ENCODE peak calls at places on chromosomes 13 and 19, in six cellular contexts. A, N, F, L, J and T are unnamed samples.

GRCh38 chr13:85896516-85897450 is 97.6 kb upstream of the SLITRK6 start:
- DNase-seq in A (peak), N (no peak), F (no peak), L (peak), J (no peak), T (peak)

GRCh38 chr13:22915442-22916082 is 265.2 kb upstream of the SGCG start:
- DNase-seq in A (peak), N (peak), F (peak), L (peak), J (peak), T (peak)

GRCh38 chr19:4807188-4807587 is 15.7 kb downstream of the FEM1A start:
- DNase-seq in A (no peak), N (no peak), F (no peak), L (no peak), J (no peak), T (no peak)

GRCh38 chr19:3179739-3180293 is 1.2 kb downstream of the S1PR4 start:
- DNase-seq in A (no peak), N (no peak), F (no peak), L (peak), J (no peak), T (no peak)

GRCh38 chr19:8665468-8666213 is 33.0 kb downstream of the ACTL9 start:
- DNase-seq in A (no peak), N (no peak), F (no peak), L (no peak), J (no peak), T (no peak)

GRCh38 chr13:27920677-27921420 is 1.0 kb downstream of the PDX1 start:
- DNase-seq in A (peak), N (peak), F (no peak), L (peak), J (no peak), T (peak)

GRCh38 chr13:106028916-106029315 is 506.5 kb downstream of the EFNB2 start:
- DNase-seq in A (no peak), N (no peak), F (no peak), L (no peak), J (no peak), T (no peak)

GRCh38 chr13:95296326-95296939 is 4.8 kb downstream of the ABCC4 start:
- DNase-seq in A (no peak), N (no peak), F (no peak), L (peak), J (peak), T (no peak)

GRCh38 chr19:55149078-55150003 is at the start of gene TNNT1:
- DNase-seq in A (no peak), N (no peak), F (no peak), L (peak), J (no peak), T (no peak)

GRCh38 chr13:63184693-63185092 is 1769.0 kb upstream of the PCDH20 start:
- DNase-seq in A (peak), N (peak), F (peak), L (peak), J (peak), T (peak)

GRCh38 chr19:4717191-4717965 is 6.3 kb downstream of the DPP9 start:
- DNase-seq in A (peak), N (no peak), F (no peak), L (no peak), J (peak), T (no peak)

GRCh38 chr19:866769-867300 is 7.4 kb downstream of the CFD start:
- DNase-seq in A (no peak), N (no peak), F (no peak), L (no peak), J (no peak), T (no peak)

GRCh38 chr13:113942591-113943103 is 31.2 kb downstream of the C13orf46 start:
- DNase-seq in A (no peak), N (no peak), F (no peak), L (no peak), J (no peak), T (no peak)

GRCh38 chr13:79861731-79862130 is 380.8 kb downstream of the NDFIP2 start:
- DNase-seq in A (no peak), N (no peak), F (no peak), L (no peak), J (no peak), T (no peak)

GRCh38 chr13:65417953-65418352 is 1812.2 kb downstream of the PCDH9 start:
- DNase-seq in A (no peak), N (no peak), F (no peak), L (no peak), J (no peak), T (peak)

GRCh38 chr19:54208784-54209057 is 8.1 kb downstream of the RPS9 start:
- DNase-seq in A (no peak), N (no peak), F (no peak), L (no peak), J (no peak), T (peak)

GRCh38 chr19:58356971-58357797 is 3.9 kb upstream of the A1BG start:
- DNase-seq in A (no peak), N (no peak), F (no peak), L (peak), J (no peak), T (no peak)

GRCh38 chr19:17328517-17329060 is 6.1 kb downstream of the ANO8 start:
- DNase-seq in A (no peak), N (no peak), F (no peak), L (no peak), J (no peak), T (no peak)

GRCh38 chr19:13621413-13621812 is 115.1 kb upstream of the CACNA1A start:
- DNase-seq in A (peak), N (no peak), F (peak), L (peak), J (peak), T (peak)

GRCh38 chr19:53581871-53582279 is 43.9 kb downstream of the ZNF331 start:
- DNase-seq in A (no peak), N (no peak), F (no peak), L (peak), J (peak), T (no peak)

GRCh38 chr13:105918842-105919741 is 616.4 kb downstream of the EFNB2 start:
- DNase-seq in A (peak), N (no peak), F (no peak), L (peak), J (peak), T (peak)

GRCh38 chr13:68125087-68125480 is 894.9 kb upstream of the PCDH9 start:
- DNase-seq in A (no peak), N (no peak), F (no peak), L (no peak), J (no peak), T (no peak)

GRCh38 chr13:98143157-98143553 is 261 bp downstream of the FARP1 start:
- DNase-seq in A (no peak), N (peak), F (no peak), L (peak), J (no peak), T (no peak)

GRCh38 chr19:7421941-7422744 is 66.7 kb downstream of the PEX11G start:
- DNase-seq in A (no peak), N (no peak), F (no peak), L (no peak), J (peak), T (peak)

GRCh38 chr19:19661675-19662251 is 1.7 kb downstream of the ATP13A1 start:
- DNase-seq in A (no peak), N (no peak), F (no peak), L (peak), J (no peak), T (no peak)

GRCh38 chr13:50209646-50210045 is 194.4 kb downstream of the KCNRG start:
- DNase-seq in A (no peak), N (no peak), F (no peak), L (no peak), J (no peak), T (peak)

GRCh38 chr13:39602614-39603366 is at the start of gene LHFPL6:
- DNase-seq in A (peak), N (peak), F (peak), L (peak), J (peak), T (peak)

GRCh38 chr13:113969311-113969972 is 4.4 kb downstream of the C13orf46 start:
- DNase-seq in A (no peak), N (no peak), F (no peak), L (no peak), J (no peak), T (no peak)

GRCh38 chr13:102799544-102800144 is 725 bp downstream of the BIVM start:
- DNase-seq in A (peak), N (peak), F (no peak), L (peak), J (no peak), T (peak)

GRCh38 chr19:32181356-32181920 is 164.0 kb upstream of the ZNF507 start:
- DNase-seq in A (no peak), N (peak), F (no peak), L (no peak), J (no peak), T (no peak)

GRCh38 chr19:22784051-22784450 is at the start of gene ZNF99:
- DNase-seq in A (no peak), N (no peak), F (no peak), L (no peak), J (peak), T (no peak)

GRCh38 chr13:37700887-37701286 is 102.3 kb upstream of the POSTN start:
- DNase-seq in A (peak), N (no peak), F (no peak), L (no peak), J (no peak), T (no peak)

GRCh38 chr19:2623743-2624142 is 78.8 kb downstream of the GNG7 start:
- DNase-seq in A (no peak), N (no peak), F (no peak), L (no peak), J (no peak), T (no peak)

GRCh38 chr19:41431426-41432386 is 4.5 kb upstream of the B3GNT8 start:
- DNase-seq in A (peak), N (no peak), F (no peak), L (no peak), J (peak), T (peak)

GRCh38 chr19:11025997-11026396 is 63.3 kb upstream of the LDLR start:
- DNase-seq in A (no peak), N (no peak), F (no peak), L (no peak), J (no peak), T (no peak)

GRCh38 chr19:37955986-37956385 is 49.0 kb downstream of the SIPA1L3 start:
- DNase-seq in A (no peak), N (no peak), F (no peak), L (no peak), J (no peak), T (no peak)

GRCh38 chr19:52296400-52296772 is 583 bp upstream of the ZNF480 start:
- DNase-seq in A (no peak), N (no peak), F (no peak), L (no peak), J (no peak), T (no peak)

GRCh38 chr19:48568345-48568886 is 16.4 kb downstream of the SULT2B1 start:
- DNase-seq in A (peak), N (no peak), F (no peak), L (peak), J (peak), T (peak)

GRCh38 chr13:76667551-76667950 is 218.7 kb downstream of the KCTD12 start:
- DNase-seq in A (peak), N (no peak), F (no peak), L (no peak), J (no peak), T (peak)

GRCh38 chr19:46461537-46461936 is 9.8 kb downstream of the PNMA8A start:
- DNase-seq in A (no peak), N (no peak), F (no peak), L (no peak), J (no peak), T (no peak)

GRCh38 chr13:104847863-104848262 is 1687.6 kb downstream of the EFNB2 start:
- DNase-seq in A (no peak), N (no peak), F (no peak), L (no peak), J (no peak), T (no peak)
- H3K14ac ChIP-seq in A (no peak), N (no peak), F (no peak), L (no peak), J (no peak), T (no peak)

DNA sequence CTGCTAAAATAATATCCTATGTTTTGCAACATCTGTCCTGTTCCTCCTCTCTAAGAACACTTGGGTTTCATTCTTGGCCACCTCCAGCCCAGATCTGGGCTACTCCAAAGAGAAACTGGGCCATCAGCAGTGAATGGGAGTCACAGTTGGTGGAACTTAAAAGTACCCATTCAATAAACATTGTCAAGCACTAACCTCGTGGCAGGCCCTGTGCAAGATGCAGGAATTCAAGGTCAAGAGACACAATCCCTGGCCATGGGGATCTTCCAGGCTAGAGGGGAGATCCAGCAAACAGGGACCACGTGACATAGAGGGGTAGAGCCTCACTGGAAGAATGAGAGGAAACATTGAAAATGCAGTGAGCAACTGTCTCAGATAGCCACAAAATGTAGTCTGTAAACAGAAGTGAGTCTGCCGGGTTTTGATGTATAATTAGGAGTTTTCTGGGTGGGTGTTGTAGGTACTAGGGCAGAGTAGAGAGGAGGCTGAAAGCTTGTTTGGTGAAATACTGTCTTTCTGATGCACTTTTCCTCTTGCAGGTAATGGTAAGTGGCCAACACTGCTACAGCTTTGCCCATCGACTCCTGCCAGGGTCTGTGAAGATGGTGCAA is 14.8 kb upstream of the EID2 start:
- DNase-seq in A (no peak), N (no peak), F (no peak), L (no peak), J (no peak), T (no peak)
- H3K14ac ChIP-seq in A (no peak), N (no peak), F (no peak), L (no peak), J (no peak), T (no peak)

GRCh38 chr13:24899601-24900000 is 135.6 kb downstream of the RNF17 start:
- DNase-seq in A (peak), N (no peak), F (no peak), L (no peak), J (no peak), T (peak)
- H3K14ac ChIP-seq in A (no peak), N (no peak), F (no peak), L (no peak), J (no peak), T (no peak)

DNA sequence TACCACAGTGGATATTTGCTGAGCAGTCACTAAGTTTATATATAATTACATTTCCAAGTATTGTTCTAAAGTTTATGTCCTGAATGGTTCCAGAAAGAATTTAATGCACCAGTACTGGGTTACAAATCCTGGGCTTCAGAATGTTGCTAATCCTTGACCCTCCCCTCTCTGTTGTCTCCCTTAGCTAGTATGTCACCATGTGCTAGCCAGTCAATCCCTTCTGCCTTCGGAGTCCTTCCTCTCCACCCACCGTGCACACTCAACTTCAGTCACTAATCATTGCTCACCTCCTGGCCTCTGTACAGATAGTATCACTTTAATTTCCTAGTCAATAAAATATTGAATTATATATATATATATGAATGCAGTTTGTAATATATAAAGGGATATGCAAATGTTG is 7.5 kb downstream of the FAM124A start:
- DNase-seq in A (no peak), N (no peak), F (no peak), L (peak), J (no peak), T (no peak)
- H3K14ac ChIP-seq in A (no peak), N (no peak), F (no peak), L (no peak), J (no peak), T (no peak)

GRCh38 chr13:62085337-62085736 is 669.7 kb upstream of the PCDH20 start:
- DNase-seq in A (no peak), N (no peak), F (no peak), L (no peak), J (no peak), T (no peak)
- H3K14ac ChIP-seq in A (no peak), N (no peak), F (no peak), L (no peak), J (no peak), T (no peak)